ENCODE peak calls at places on chromosomes 5 and 9, in six cellular contexts. Z is astrocyte, X is GM23248, R is HCT116, Y is fibroblast of lung, F is K562. L is an unnamed sample.

GRCh38 chr5:175383350-175383749 is 60.6 kb downstream of the DRD1 start:
- DNase-seq in X (no peak), Y (no peak), F (no peak), R (no peak), Z (peak; percentile 2), L (no peak)

GRCh38 chr9:14203366-14204056 is 110.4 kb downstream of the NFIB start:
- DNase-seq in Y (peak; percentile 63), X (peak; percentile 37), Z (peak; percentile 41), F (no peak), R (no peak), L (no peak)

GRCh38 chr5:124951676-124952075 is 205.2 kb upstream of the ZNF608 start:
- DNase-seq in F (no peak), Z (no peak), R (no peak), X (no peak), Y (no peak), L (no peak)

GRCh38 chr9:21607576-21607975 is 125.5 kb upstream of the IFNE start:
- DNase-seq in R (no peak), F (no peak), X (peak; percentile 67), Z (peak; percentile 59), Y (no peak), L (no peak)

GRCh38 chr5:29148581-29148980 is 2044.9 kb upstream of the CDH6 start:
- DNase-seq in R (no peak), Y (no peak), Z (no peak), X (no peak), F (no peak), L (no peak)

GRCh38 chr5:38465045-38465444 is 91.4 kb downstream of the LIFR start:
- DNase-seq in R (no peak), F (no peak), X (peak; percentile 32), Z (no peak), Y (peak; percentile 85), L (no peak)

GRCh38 chr5:71924980-71925379 is 182.3 kb upstream of the MAP1B start:
- DNase-seq in Y (peak; percentile 50), R (no peak), F (no peak), Z (peak; percentile 50), X (peak; percentile 70), L (no peak)

GRCh38 chr9:16725066-16725465 is 145.4 kb downstream of the BNC2 start:
- DNase-seq in F (no peak), R (no peak), Y (no peak), X (no peak), Z (no peak), L (no peak)

GRCh38 chr9:133677126-133678010 is 41.2 kb downstream of the DBH start:
- DNase-seq in Y (no peak), X (no peak), Z (no peak), R (no peak), F (no peak), L (no peak)

GRCh38 chr9:137044502-137045177 is 1.3 kb downstream of the NPDC1 start:
- DNase-seq in Z (no peak), X (peak; percentile 36), R (no peak), F (no peak), Y (no peak), L (no peak)

GRCh38 chr5:103894882-103895281 is 332.3 kb upstream of the NUDT12 start:
- DNase-seq in Z (peak; percentile 23), F (no peak), R (no peak), Y (peak; percentile 4), X (no peak), L (no peak)

GRCh38 chr5:127040779-127041520 is 10.6 kb upstream of the MARCHF3 start:
- DNase-seq in X (no peak), R (no peak), Y (no peak), Z (peak; percentile 75), F (no peak), L (peak; percentile 87)

GRCh38 chr9:74777136-74777879 is 110.4 kb downstream of the TRPM6 start:
- DNase-seq in F (peak; percentile 23), Z (peak; percentile 13), R (peak; percentile 41), X (peak; percentile 83), Y (peak; percentile 69), L (peak; percentile 55)

GRCh38 chr5:178432421-178433272 is 157.5 kb downstream of the COL23A1 start:
- DNase-seq in Y (no peak), F (no peak), Z (no peak), X (no peak), R (no peak), L (no peak)

GRCh38 chr9:135907006-135907434 is 326 bp downstream of the CAMSAP1 start:
- DNase-seq in X (peak; percentile 67), F (peak; percentile 41), R (no peak), Z (no peak), Y (no peak), L (no peak)

GRCh38 chr9:132993511-132993939 is 15.0 kb downstream of the GFI1B start:
- DNase-seq in F (no peak), X (no peak), Z (no peak), Y (no peak), R (no peak), L (peak; percentile 27)

GRCh38 chr9:70073756-70074155 is 30.1 kb downstream of the MAMDC2 start:
- DNase-seq in R (no peak), F (no peak), X (no peak), Y (peak; percentile 50), Z (no peak), L (no peak)
- H4K20me1 ChIP-seq in R (no peaks in the 10 kb centered on the region), F (no peaks in the 10 kb centered on the region), X (no peaks in the 10 kb centered on the region), Y (no peaks in the 10 kb centered on the region), Z (peaks cover 3% of the 10 kb centered on the region), L (no peaks in the 10 kb centered on the region)

GRCh38 chr5:157331807-157332206 is 65.9 kb downstream of the CYFIP2 start:
- DNase-seq in Y (no peak), X (no peak), R (no peak), F (no peak), Z (no peak), L (no peak)

GRCh38 chr5:157324237-157324636 is 58.3 kb downstream of the CYFIP2 start:
- DNase-seq in R (no peak), X (no peak), Z (no peak), Y (no peak), F (peak; percentile 42), L (no peak)

GRCh38 chr5:157326440-157327023 is 60.6 kb downstream of the CYFIP2 start:
- DNase-seq in R (no peak), X (no peak), Y (no peak), F (no peak), Z (no peak), L (no peak)

GRCh38 chr5:157327771-157328170 is 61.8 kb downstream of the CYFIP2 start:
- DNase-seq in X (no peak), Y (no peak), F (no peak), Z (no peak), R (no peak), L (no peak)

DNA sequence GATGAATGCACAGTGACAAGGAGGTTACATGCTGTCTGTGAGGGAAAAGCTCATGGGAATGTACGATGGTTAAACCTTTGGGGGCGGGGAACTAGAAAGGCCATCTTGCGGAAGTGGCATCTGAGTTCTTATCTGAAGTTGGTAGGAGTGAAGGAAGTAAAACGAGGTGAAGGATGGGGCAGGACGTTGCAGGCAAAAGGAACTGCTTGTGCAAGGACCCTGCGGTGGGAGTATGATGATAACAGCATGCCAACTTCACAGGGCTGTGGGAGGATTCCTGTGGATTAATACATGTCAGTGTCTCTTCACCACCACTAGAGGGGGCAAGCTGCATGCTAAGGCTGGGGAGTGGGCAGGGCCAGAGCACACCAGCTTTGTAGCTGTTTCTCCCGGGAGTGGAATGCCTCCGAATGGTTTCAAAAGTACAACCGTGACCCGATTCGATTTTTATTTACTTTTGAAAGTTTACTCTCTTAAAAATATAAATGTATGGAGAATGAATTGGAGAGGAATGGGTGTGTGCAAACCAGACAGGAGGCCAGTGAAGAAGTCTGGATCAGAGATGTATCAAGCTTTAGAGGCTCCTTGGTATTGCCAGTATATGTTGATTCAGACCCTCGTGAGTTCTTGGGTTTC is 62.5 kb downstream of the CYFIP2 start:
- DNase-seq in F (peak; percentile 87), R (peak; percentile 58), Z (peak; percentile 70), X (peak; percentile 90), Y (peak; percentile 84), L (peak; percentile 52)
- H3K4me3 ChIP-seq in F (no peak overlapping the region), R (peak overlapping the region; percentile 12), Z (peak overlapping the region; percentile 32), X (peak overlapping the region; percentile 60), Y (peak overlapping the region; percentile 55), L (no peak overlapping the region)

DNA sequence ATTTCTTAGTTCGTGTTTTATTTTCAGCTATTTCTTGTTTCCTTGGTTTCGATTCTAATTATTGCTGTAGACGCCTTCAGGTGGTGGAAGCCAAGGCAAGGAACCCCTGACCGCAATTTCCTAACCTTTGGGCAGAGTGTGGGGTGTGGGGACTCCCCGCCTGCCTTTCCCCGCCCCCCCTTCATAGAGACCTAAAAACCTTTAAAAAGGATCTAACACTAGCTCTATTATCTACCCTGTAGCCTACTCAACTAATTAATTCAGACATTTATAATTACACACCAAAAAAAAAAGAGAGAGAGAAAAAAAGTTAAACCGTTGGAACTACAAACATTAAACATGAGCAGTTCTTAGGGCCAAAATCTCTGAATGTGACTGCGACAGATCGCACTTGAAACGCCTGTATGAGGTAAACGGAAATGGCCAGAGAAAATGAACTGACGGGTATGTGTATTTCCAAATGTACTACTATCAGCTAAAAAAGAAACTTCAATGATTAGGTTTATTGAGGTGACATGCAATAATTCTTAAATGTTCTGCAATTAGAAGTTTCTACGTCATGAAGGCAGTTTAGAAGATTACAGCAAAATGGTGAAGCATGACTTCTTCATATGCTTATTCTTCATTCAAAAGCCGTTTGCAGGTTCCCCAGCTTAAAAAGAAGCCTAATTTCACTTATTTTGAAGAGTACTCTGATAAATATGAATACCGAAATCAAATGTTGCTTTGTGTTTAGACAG is 19.0 kb upstream of the FER start:
- DNase-seq in Y (peak; percentile 42), F (peak; percentile 32), Z (no peak), R (no peak), X (no peak), L (no peak)
- TF ChIP-seq EZH2 in Y (no peak), F (no peak), Z (no peak), R (no peak), X (no peak), L (no peak)

GRCh38 chr5:89283758-89284493 is 400.9 kb upstream of the MEF2C start:
- DNase-seq in Z (no peak), X (no peak), F (peak; percentile 16), Y (no peak), R (no peak), L (no peak)
- H4K20me1 ChIP-seq in Z (no peaks in the 10 kb centered on the region), X (no peaks in the 10 kb centered on the region), F (no peaks in the 10 kb centered on the region), Y (no peaks in the 10 kb centered on the region), R (no peaks in the 10 kb centered on the region), L (no peaks in the 10 kb centered on the region)

GRCh38 chr5:35780236-35780635 is 76.5 kb upstream of the IL7R start:
- DNase-seq in Y (no peak), X (no peak), Z (no peak), F (no peak), R (no peak), L (no peak)
- H3K4me3 ChIP-seq in Y (no peak overlapping the region), X (no peak overlapping the region), Z (no peak overlapping the region), F (no peak overlapping the region), R (no peak overlapping the region), L (no peak overlapping the region)

GRCh38 chr9:129610473-129611301 is 10.2 kb downstream of the C9orf50 start:
- DNase-seq in Y (peak; percentile 64), R (no peak), F (peak; percentile 76), X (peak; percentile 91), Z (peak; percentile 22), L (peak; percentile 37)
- TF ChIP-seq EZH2 in Y (no peak), R (no peak), F (no peak), X (no peak), Z (no peak), L (no peak)

DNA sequence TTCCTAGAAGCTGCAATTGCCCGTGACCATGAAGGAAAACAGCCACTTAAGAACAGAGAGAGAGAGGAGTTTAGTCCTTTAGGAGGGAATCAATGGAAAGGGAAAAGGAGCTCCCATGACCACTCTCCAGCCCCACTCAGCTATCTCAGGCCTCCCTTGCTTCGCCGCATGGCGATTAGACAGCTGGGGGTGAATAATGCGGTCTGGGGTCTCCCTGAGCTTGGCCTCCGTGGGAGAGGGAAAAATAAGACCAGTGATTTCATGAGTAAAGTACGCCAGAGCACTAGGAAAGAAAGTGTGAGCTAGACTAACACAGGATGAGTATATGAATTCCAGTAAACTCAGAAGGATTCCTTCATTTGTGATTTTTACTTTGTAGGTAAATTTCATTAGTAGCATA is 180.3 kb downstream of the TRIO start:
- DNase-seq in F (no peak), R (no peak), Y (no peak), Z (peak; percentile 78), X (no peak), L (no peak)
- H4K20me1 ChIP-seq in F (peaks cover 6% of the 10 kb centered on the region), R (no peaks in the 10 kb centered on the region), Y (no peaks in the 10 kb centered on the region), Z (peaks cover 91% of the 10 kb centered on the region), X (peaks cover 4% of the 10 kb centered on the region), L (no peaks in the 10 kb centered on the region)

L was measured in mammary epithelial cell.